ENCODE peak calls at places on chromosomes 7 and 10, in five cellular contexts. One of them, this sample, is unnamed.

GRCh38 chr10:115049957-115050356 is 43.2 kb upstream of the ATRNL1 start:
- DNase-seq in DND-41: no peak
- DNase-seq in stomach: no peak
- DNase-seq in HCT116: no peak
- DNase-seq in pancreas: no peak
- DNase-seq in this sample: peak; percentile 28

GRCh38 chr10:21337171-21337792 is 188.2 kb downstream of the SKIDA1 start:
- DNase-seq in pancreas: no peak
- DNase-seq in stomach: no peak
- DNase-seq in HCT116: no peak
- DNase-seq in DND-41: no peak
- DNase-seq in this sample: no peak

GRCh38 chr7:143444063-143444782 is 970 bp downstream of the TAS2R60 start:
- DNase-seq in stomach: no peak
- DNase-seq in pancreas: no peak
- DNase-seq in HCT116: no peak
- DNase-seq in DND-41: no peak
- DNase-seq in this sample: no peak

GRCh38 chr7:142774826-142775225 is 4.1 kb downstream of the PRSS2 start:
- DNase-seq in HCT116: no peak
- DNase-seq in stomach: no peak
- DNase-seq in pancreas: peak; percentile 74
- DNase-seq in DND-41: no peak
- DNase-seq in this sample: no peak

GRCh38 chr7:114243019-114243507 is 171.6 kb upstream of the FOXP2 start:
- DNase-seq in DND-41: no peak
- DNase-seq in HCT116: peak; percentile 63
- DNase-seq in stomach: no peak
- DNase-seq in pancreas: no peak
- DNase-seq in this sample: peak; percentile 66

GRCh38 chr10:75168275-75168674 is 42.3 kb upstream of the VDAC2 start:
- DNase-seq in pancreas: no peak
- DNase-seq in DND-41: no peak
- DNase-seq in HCT116: no peak
- DNase-seq in stomach: no peak
- DNase-seq in this sample: no peak

GRCh38 chr10:93245772-93246171 is 172.1 kb downstream of the CYP26A1 start:
- DNase-seq in HCT116: no peak
- DNase-seq in stomach: no peak
- DNase-seq in pancreas: no peak
- DNase-seq in DND-41: no peak
- DNase-seq in this sample: no peak

GRCh38 chr7:44112231-44112996 is 8.3 kb downstream of the AEBP1 start:
- DNase-seq in HCT116: no peak
- DNase-seq in stomach: no peak
- DNase-seq in DND-41: peak; percentile 6
- DNase-seq in pancreas: no peak
- DNase-seq in this sample: no peak

GRCh38 chr7:29565982-29566746 is 2.5 kb downstream of the PRR15 start:
- DNase-seq in stomach: no peak
- DNase-seq in pancreas: no peak
- DNase-seq in HCT116: no peak
- DNase-seq in DND-41: no peak
- DNase-seq in this sample: no peak

GRCh38 chr7:54116956-54117355 is 425.2 kb upstream of the VSTM2A start:
- DNase-seq in DND-41: no peak
- DNase-seq in pancreas: no peak
- DNase-seq in stomach: no peak
- DNase-seq in HCT116: no peak
- DNase-seq in this sample: no peak

GRCh38 chr7:70052691-70053090 is 454.4 kb downstream of the AUTS2 start:
- DNase-seq in pancreas: no peak
- DNase-seq in HCT116: no peak
- DNase-seq in stomach: no peak
- DNase-seq in DND-41: no peak
- DNase-seq in this sample: no peak

GRCh38 chr7:38881015-38881414 is 28.0 kb downstream of the VPS41 start:
- DNase-seq in pancreas: no peak
- DNase-seq in DND-41: no peak
- DNase-seq in stomach: no peak
- DNase-seq in HCT116: no peak
- DNase-seq in this sample: no peak

GRCh38 chr10:7354330-7355047 is 56.3 kb downstream of the SFMBT2 start:
- DNase-seq in DND-41: no peak
- DNase-seq in HCT116: no peak
- DNase-seq in stomach: no peak
- DNase-seq in pancreas: no peak
- DNase-seq in this sample: peak; percentile 21

GRCh38 chr10:49653530-49653929 is 25.9 kb upstream of the C10orf53 start:
- DNase-seq in pancreas: no peak
- DNase-seq in DND-41: no peak
- DNase-seq in HCT116: no peak
- DNase-seq in stomach: peak; percentile 21
- DNase-seq in this sample: no peak

GRCh38 chr10:47031251-47031952 is 120.2 kb downstream of the PTPN20 start:
- DNase-seq in DND-41: no peak
- DNase-seq in stomach: no peak
- DNase-seq in HCT116: peak; percentile 23
- DNase-seq in pancreas: no peak
- DNase-seq in this sample: no peak

GRCh38 chr7:122790558-122790957 is 87.8 kb upstream of the RNF148 start:
- DNase-seq in DND-41: no peak
- DNase-seq in HCT116: no peak
- DNase-seq in stomach: no peak
- DNase-seq in pancreas: no peak
- DNase-seq in this sample: no peak

GRCh38 chr10:22436526-22436892 is 91.2 kb downstream of the SPAG6 start:
- DNase-seq in stomach: no peak
- DNase-seq in pancreas: peak; percentile 21
- DNase-seq in DND-41: no peak
- DNase-seq in HCT116: no peak
- DNase-seq in this sample: no peak

GRCh38 chr7:39744620-39745019 is 121.2 kb downstream of the RALA start:
- DNase-seq in pancreas: no peak
- DNase-seq in DND-41: no peak
- DNase-seq in HCT116: no peak
- DNase-seq in stomach: no peak
- DNase-seq in this sample: no peak

GRCh38 chr10:61822781-61823230 is 78.7 kb upstream of the ARID5B start:
- DNase-seq in DND-41: no peak
- DNase-seq in HCT116: no peak
- DNase-seq in pancreas: no peak
- DNase-seq in stomach: no peak
- DNase-seq in this sample: no peak

GRCh38 chr10:60618861-60619260 is 159.4 kb upstream of the CDK1 start:
- DNase-seq in HCT116: no peak
- DNase-seq in pancreas: no peak
- DNase-seq in DND-41: no peak
- DNase-seq in stomach: no peak
- DNase-seq in this sample: no peak

GRCh38 chr10:71931295-71931694 is 32.9 kb upstream of the CHST3 start:
- DNase-seq in stomach: no peak
- DNase-seq in pancreas: no peak
- DNase-seq in HCT116: no peak
- DNase-seq in DND-41: no peak
- DNase-seq in this sample: no peak

GRCh38 chr10:99788598-99789259 is 6.3 kb downstream of the ABCC2 start:
- DNase-seq in HCT116: no peak
- DNase-seq in DND-41: no peak
- DNase-seq in pancreas: no peak
- DNase-seq in stomach: no peak
- DNase-seq in this sample: no peak

GRCh38 chr10:133257489-133258065 is 19.1 kb downstream of the ADAM8 start:
- DNase-seq in HCT116: no peak
- DNase-seq in pancreas: peak; percentile 76
- DNase-seq in DND-41: no peak
- DNase-seq in stomach: peak; percentile 86
- DNase-seq in this sample: no peak

GRCh38 chr7:30925117-30925516 is 13.5 kb downstream of the AQP1 start:
- DNase-seq in DND-41: no peak
- DNase-seq in HCT116: no peak
- DNase-seq in stomach: peak; percentile 16
- DNase-seq in pancreas: peak; percentile 1
- DNase-seq in this sample: no peak

GRCh38 chr10:66455304-66455703 is 470.5 kb upstream of the LRRTM3 start:
- DNase-seq in DND-41: no peak
- DNase-seq in pancreas: no peak
- DNase-seq in stomach: no peak
- DNase-seq in HCT116: peak; percentile 41
- DNase-seq in this sample: no peak

GRCh38 chr10:72297281-72297967 is 23.7 kb downstream of the DDIT4 start:
- DNase-seq in HCT116: no peak
- DNase-seq in stomach: peak; percentile 79
- DNase-seq in pancreas: peak; percentile 64
- DNase-seq in DND-41: peak; percentile 97
- DNase-seq in this sample: no peak

GRCh38 chr7:152202056-152202455 is 176.6 kb downstream of the GALNT11 start:
- DNase-seq in DND-41: no peak
- DNase-seq in pancreas: no peak
- DNase-seq in HCT116: no peak
- DNase-seq in stomach: no peak
- DNase-seq in this sample: no peak

GRCh38 chr10:131825150-131825907 is 75.5 kb upstream of the PPP2R2D start:
- DNase-seq in HCT116: no peak
- DNase-seq in stomach: no peak
- DNase-seq in DND-41: no peak
- DNase-seq in pancreas: no peak
- DNase-seq in this sample: no peak

GRCh38 chr10:73096041-73096451 is 620 bp downstream of the P4HA1 start:
- DNase-seq in HCT116: no peak
- DNase-seq in DND-41: peak; percentile 77
- DNase-seq in pancreas: peak; percentile 50
- DNase-seq in stomach: peak; percentile 75
- DNase-seq in this sample: no peak

GRCh38 chr7:120785056-120785455 is 72.9 kb downstream of the TSPAN12 start:
- DNase-seq in DND-41: no peak
- DNase-seq in stomach: no peak
- DNase-seq in HCT116: no peak
- DNase-seq in pancreas: no peak
- DNase-seq in this sample: no peak

DNA sequence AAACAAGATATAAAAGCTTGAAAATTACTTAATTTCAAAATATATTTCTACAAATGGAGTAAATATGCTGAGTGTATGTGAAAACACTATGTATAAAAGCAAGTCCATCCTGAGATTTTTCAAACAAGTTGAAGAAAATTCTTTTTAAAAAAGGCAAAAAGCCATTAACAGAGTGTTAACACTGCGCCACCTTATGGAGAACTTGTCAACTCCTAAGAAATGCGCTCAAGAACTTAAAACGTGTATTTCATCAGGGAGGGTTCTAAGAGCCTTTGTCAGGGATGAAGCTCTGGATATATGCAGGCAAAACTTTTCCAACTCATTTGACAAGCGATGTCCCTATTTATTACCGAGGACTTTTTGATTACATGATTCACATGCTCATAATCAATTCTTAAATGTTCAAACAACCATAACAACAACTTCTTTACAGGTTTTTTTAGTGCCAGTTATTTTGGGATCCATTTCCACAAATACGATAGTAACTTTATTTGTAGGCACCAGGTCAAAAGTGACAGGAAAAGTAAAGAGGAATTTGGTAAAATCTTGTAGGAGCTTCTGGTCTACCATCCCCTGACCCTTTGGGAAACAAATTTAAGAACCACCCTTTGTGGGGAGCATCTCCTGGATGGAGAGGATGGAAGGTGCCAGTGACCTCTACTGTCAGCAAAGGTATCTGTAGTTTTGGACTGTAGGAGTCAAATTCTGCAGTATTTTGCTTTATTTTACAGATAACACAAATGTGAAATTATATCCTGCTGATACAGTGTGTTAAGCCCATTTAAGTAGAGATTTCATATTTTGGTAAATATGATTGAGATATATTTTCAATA is 23.2 kb downstream of the CALCR start:
- DNase-seq in HCT116: peak; percentile 49
- DNase-seq in stomach: no peak
- DNase-seq in DND-41: no peak
- DNase-seq in pancreas: no peak
- DNase-seq in this sample: peak; percentile 9
- TF ChIP-seq CTCF in HCT116: peak; percentile 71
- TF ChIP-seq CTCF in stomach: no peak
- TF ChIP-seq CTCF in DND-41: peak; percentile 62
- TF ChIP-seq CTCF in pancreas: no peak
- TF ChIP-seq CTCF in this sample: peak; percentile 55

GRCh38 chr10:91630592-91630991 is 2.3 kb downstream of the PPP1R3C start:
- DNase-seq in stomach: no peak
- DNase-seq in pancreas: no peak
- DNase-seq in DND-41: no peak
- DNase-seq in HCT116: no peak
- DNase-seq in this sample: no peak
- H3K4me3 ChIP-seq in stomach: peak overlapping the region; percentile 63
- H3K4me3 ChIP-seq in pancreas: peak overlapping the region; percentile 69
- H3K4me3 ChIP-seq in DND-41: no peak overlapping the region
- H3K4me3 ChIP-seq in HCT116: no peak overlapping the region
- H3K4me3 ChIP-seq in this sample: no peak overlapping the region

DNA sequence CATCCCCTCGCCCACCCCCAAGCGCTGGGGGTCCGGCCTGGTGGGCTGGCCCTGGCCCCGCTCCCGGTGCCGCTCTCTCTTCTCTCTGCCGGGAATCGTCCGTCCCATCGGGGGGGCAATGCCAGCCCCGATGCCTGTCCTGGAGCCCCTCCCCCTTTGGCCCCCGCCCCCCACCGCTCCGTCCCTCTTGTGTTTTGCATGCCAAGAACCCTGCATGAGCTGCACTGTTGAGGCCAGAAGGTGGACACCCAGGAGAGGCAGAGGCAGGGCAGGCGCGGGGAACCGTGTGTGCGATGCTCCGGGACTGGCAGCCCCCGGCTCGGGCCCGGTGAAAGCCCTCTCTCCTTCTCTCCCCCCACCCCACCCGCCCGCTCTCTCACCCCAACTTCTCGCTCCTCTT is 22.1 kb upstream of the HSPB1 start:
- DNase-seq in pancreas: no peak
- DNase-seq in HCT116: no peak
- DNase-seq in stomach: no peak
- DNase-seq in DND-41: no peak
- DNase-seq in this sample: no peak
- H3K27me3 ChIP-seq in pancreas: no peaks in the 10 kb centered on the region
- H3K27me3 ChIP-seq in HCT116: no peaks in the 10 kb centered on the region
- H3K27me3 ChIP-seq in stomach: no peaks in the 10 kb centered on the region
- H3K27me3 ChIP-seq in DND-41: no peaks in the 10 kb centered on the region
- H3K27me3 ChIP-seq in this sample: peaks cover 56% of the 10 kb centered on the region

GRCh38 chr7:154842608-154843007 is 160.3 kb downstream of the PAXIP1 start:
- DNase-seq in stomach: no peak
- DNase-seq in HCT116: no peak
- DNase-seq in DND-41: no peak
- DNase-seq in pancreas: no peak
- DNase-seq in this sample: no peak

GRCh38 chr7:154843670-154844237 is 159.2 kb downstream of the PAXIP1 start:
- DNase-seq in DND-41: no peak
- DNase-seq in stomach: no peak
- DNase-seq in pancreas: no peak
- DNase-seq in HCT116: no peak
- DNase-seq in this sample: no peak

GRCh38 chr7:154844955-154845354 is 158.0 kb downstream of the PAXIP1 start:
- DNase-seq in DND-41: no peak
- DNase-seq in HCT116: no peak
- DNase-seq in stomach: no peak
- DNase-seq in pancreas: no peak
- DNase-seq in this sample: no peak

GRCh38 chr7:154841731-154842331 is 161.1 kb downstream of the PAXIP1 start:
- DNase-seq in HCT116: no peak
- DNase-seq in pancreas: no peak
- DNase-seq in DND-41: no peak
- DNase-seq in stomach: peak; percentile 35
- DNase-seq in this sample: no peak

GRCh38 chr7:154844499-154844898 is 158.4 kb downstream of the PAXIP1 start:
- DNase-seq in pancreas: no peak
- DNase-seq in DND-41: no peak
- DNase-seq in HCT116: no peak
- DNase-seq in stomach: no peak
- DNase-seq in this sample: no peak
- TF ChIP-seq CTCF in pancreas: no peak
- TF ChIP-seq CTCF in DND-41: no peak
- TF ChIP-seq CTCF in HCT116: no peak
- TF ChIP-seq CTCF in stomach: no peak
- TF ChIP-seq CTCF in this sample: no peak

This sample was measured in kidney epithelial cell.